ENCODE peak calls at places on chromosome 1, in seven cellular contexts. B is lung, G is astrocyte of the spinal cord, U is mucosa of descending colon, E is lower lobe of right lung, V is heart left ventricle, S is coronary artery. P is an unnamed sample.

GRCh38 chr1:42913426-42914091 is 45.1 kb downstream of the SLC2A1 start:
- DNase-seq in B (peak), G (peak), U (peak), E (no peak), V (no peak), S (no peak), P (peak)

GRCh38 chr1:62436039-62436465 is 797 bp upstream of the USP1 start:
- DNase-seq in B (no peak), G (no peak), U (peak), E (peak), V (no peak), S (no peak), P (no peak)

GRCh38 chr1:17924578-17924977 is 169.4 kb downstream of the ACTL8 start:
- DNase-seq in B (no peak), G (no peak), U (no peak), E (no peak), V (no peak), S (no peak), P (no peak)

GRCh38 chr1:235429143-235429542 is 61.9 kb downstream of the TBCE start:
- DNase-seq in B (no peak), G (no peak), U (no peak), E (no peak), V (no peak), S (no peak), P (no peak)

GRCh38 chr1:9261496-9261895 is 26.9 kb downstream of the H6PD start:
- DNase-seq in B (no peak), G (no peak), U (no peak), E (no peak), V (no peak), S (no peak), P (no peak)

GRCh38 chr1:182015360-182015759 is 46.2 kb downstream of the ZNF648 start:
- DNase-seq in B (no peak), G (no peak), U (no peak), E (no peak), V (no peak), S (no peak), P (no peak)

GRCh38 chr1:185934476-185935189 is 200.4 kb downstream of the HMCN1 start:
- DNase-seq in B (no peak), G (peak), U (no peak), E (no peak), V (no peak), S (no peak), P (peak)

GRCh38 chr1:110241516-110241915 is 31.4 kb downstream of the KCNC4 start:
- DNase-seq in B (no peak), G (no peak), U (no peak), E (no peak), V (no peak), S (no peak), P (no peak)

DNA sequence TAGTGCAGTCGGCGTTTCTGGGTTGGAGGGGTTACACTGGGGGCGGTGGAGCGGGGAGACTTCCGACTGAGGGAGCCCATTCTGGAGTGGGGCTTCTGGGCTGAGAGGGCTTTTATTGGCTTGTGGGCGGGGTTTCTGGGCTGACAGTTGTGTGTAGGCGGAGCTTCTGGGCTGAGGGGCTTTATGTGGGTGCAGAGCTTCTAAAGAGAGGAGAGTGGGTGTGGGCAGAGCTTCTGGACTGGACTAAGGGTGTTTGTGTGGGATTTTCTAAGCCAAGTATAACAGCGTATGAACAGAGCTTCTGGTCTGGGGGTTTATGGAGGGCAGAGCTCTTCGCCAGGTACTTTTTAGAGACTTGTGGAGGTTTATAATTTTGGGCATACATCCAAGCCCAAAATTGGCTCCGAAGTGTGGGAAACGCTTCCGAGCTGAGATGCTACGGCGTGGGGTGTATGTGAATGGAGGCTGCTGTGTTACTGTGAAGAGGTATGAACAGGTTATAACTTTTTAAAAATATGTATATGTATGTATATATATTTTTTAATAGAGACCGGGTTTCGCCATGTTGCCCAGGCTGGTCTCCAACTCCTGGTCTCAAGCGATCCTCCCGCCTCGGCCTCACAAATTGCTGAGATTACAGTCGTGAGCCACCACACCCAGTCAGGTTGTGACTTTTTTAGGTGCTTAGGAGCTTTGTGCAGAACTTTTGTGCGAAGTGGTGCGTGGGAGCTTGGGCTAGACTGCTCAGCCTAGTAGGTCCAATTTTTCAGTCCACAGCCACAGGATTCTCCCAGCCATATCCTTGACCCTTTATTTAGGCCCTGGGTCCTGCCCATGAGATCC is 869 bp downstream of the TMEM39B start:
- DNase-seq in B (no peak), G (no peak), U (no peak), E (no peak), V (no peak), S (no peak), P (no peak)
- TF ChIP-seq CTCF in B (peak), G (no peak), U (no peak), E (no peak), V (peak), S (no peak), P (no peak)

GRCh38 chr1:210292276-210292851 is 36.3 kb upstream of the HHAT start:
- DNase-seq in B (peak), G (peak), U (peak), E (peak), V (peak), S (peak), P (no peak)
- TF ChIP-seq CTCF in B (no peak), G (peak), U (peak), E (peak), V (peak), S (no peak), P (peak)

GRCh38 chr1:226661271-226661670 is 77.8 kb downstream of the ITPKB start:
- DNase-seq in B (no peak), G (no peak), U (no peak), E (no peak), V (no peak), S (no peak), P (no peak)

GRCh38 chr1:226663327-226663704 is 75.8 kb downstream of the ITPKB start:
- DNase-seq in B (no peak), G (no peak), U (no peak), E (no peak), V (no peak), S (no peak), P (no peak)

GRCh38 chr1:226660410-226661182 is 78.5 kb downstream of the ITPKB start:
- DNase-seq in B (no peak), G (no peak), U (no peak), E (no peak), V (peak), S (no peak), P (no peak)

GRCh38 chr1:226662704-226663326 is 76.3 kb downstream of the ITPKB start:
- DNase-seq in B (peak), G (peak), U (peak), E (peak), V (peak), S (peak), P (peak)

GRCh38 chr1:226661965-226662364 is 77.1 kb downstream of the ITPKB start:
- DNase-seq in B (no peak), G (no peak), U (no peak), E (no peak), V (peak), S (no peak), P (no peak)
- TF ChIP-seq CTCF in B (no peak), G (peak), U (no peak), E (no peak), V (no peak), S (no peak), P (no peak)

GRCh38 chr1:27928216-27928954 is 6.4 kb upstream of the SMPDL3B start:
- DNase-seq in B (no peak), G (no peak), U (no peak), E (no peak), V (no peak), S (no peak), P (no peak)
- TF ChIP-seq CTCF in B (no peak), G (peak), U (no peak), E (no peak), V (no peak), S (no peak), P (peak)